ENCODE peak calls at places on chromosomes 7 and 10, in five cellular contexts. V is left lung; A is smooth muscle cell of the brain vasculature; L is lower lobe of right lung; W is activated CD4-positive, alpha-beta memory T cell treated with anti-CD3 and anti-CD28 coated beads for 36 hours. Z is an unnamed sample.

GRCh38 chr10:69911571-69912528 is 110.1 kb downstream of the COL13A1 start:
- DNase-seq in A (no peak), V (no peak), L (no peak), W (no peak), Z (no peak)

GRCh38 chr10:131222986-131223385 is 88.5 kb downstream of the TCERG1L start:
- DNase-seq in V (peak), A (no peak), L (peak), W (no peak), Z (no peak)

GRCh38 chr10:64011871-64012714 is 490.9 kb downstream of the REEP3 start:
- DNase-seq in W (no peak), L (no peak), V (no peak), A (no peak), Z (no peak)

GRCh38 chr10:110863956-110864355 is 7.8 kb upstream of the PDCD4 start:
- DNase-seq in V (no peak), W (no peak), A (no peak), L (no peak), Z (no peak)

GRCh38 chr7:123608991-123609882 is 7.6 kb downstream of the ASB15 start:
- DNase-seq in V (no peak), L (no peak), W (no peak), A (no peak), Z (no peak)

GRCh38 chr10:79104264-79104954 is 35.6 kb downstream of the ZMIZ1 start:
- DNase-seq in V (no peak), W (no peak), L (no peak), A (no peak), Z (no peak)

GRCh38 chr10:108039821-108040584 is 875.5 kb upstream of the SORCS1 start:
- DNase-seq in A (no peak), W (no peak), L (no peak), V (no peak), Z (no peak)

GRCh38 chr10:17961551-17962422 is 10.1 kb downstream of the SLC39A12 start:
- DNase-seq in A (no peak), V (no peak), L (no peak), W (no peak), Z (no peak)

GRCh38 chr10:37975407-37975991 is 948 bp downstream of the ZNF25 start:
- DNase-seq in A (no peak), W (peak), L (no peak), V (no peak), Z (no peak)

GRCh38 chr10:4843525-4844180 is 17.6 kb downstream of the AKR1E2 start:
- DNase-seq in A (no peak), V (no peak), W (no peak), L (no peak), Z (no peak)